ENCODE peak calls at places on chromosomes 12 and 14, in five cellular contexts. One of them, this sample, is unnamed. For H3K4me1, the result is how much of the 10 kb centered on the place peaks cover.

GRCh38 chr12:42574879-42575278 is 14.7 kb downstream of the PRICKLE1 start:
- DNase-seq in sigmoid colon: no peak
- DNase-seq in HCT116: no peak
- DNase-seq in transverse colon: no peak
- DNase-seq in stomach: no peak
- DNase-seq in this sample: no peak

GRCh38 chr14:51609251-51609986 is 42.3 kb upstream of the FRMD6 start:
- DNase-seq in stomach: no peak
- DNase-seq in sigmoid colon: no peak
- DNase-seq in transverse colon: no peak
- DNase-seq in HCT116: no peak
- DNase-seq in this sample: no peak

GRCh38 chr14:38419579-38419978 is 163.7 kb upstream of the CLEC14A start:
- DNase-seq in sigmoid colon: no peak
- DNase-seq in transverse colon: no peak
- DNase-seq in stomach: no peak
- DNase-seq in HCT116: no peak
- DNase-seq in this sample: no peak

GRCh38 chr14:93042968-93043940 is 72.5 kb downstream of the ITPK1 start:
- DNase-seq in HCT116: peak
- DNase-seq in stomach: peak
- DNase-seq in transverse colon: peak
- DNase-seq in sigmoid colon: no peak
- DNase-seq in this sample: no peak

GRCh38 chr12:100793182-100793581 is 1.4 kb upstream of the ANO4 start:
- DNase-seq in transverse colon: no peak
- DNase-seq in sigmoid colon: no peak
- DNase-seq in HCT116: peak
- DNase-seq in stomach: no peak
- DNase-seq in this sample: no peak

GRCh38 chr12:89573081-89573810 is 47.4 kb upstream of the POC1B start:
- DNase-seq in sigmoid colon: no peak
- DNase-seq in HCT116: no peak
- DNase-seq in transverse colon: no peak
- DNase-seq in stomach: no peak
- DNase-seq in this sample: no peak

GRCh38 chr12:42235426-42235825 is 2.6 kb downstream of the YAF2 start:
- DNase-seq in HCT116: no peak
- DNase-seq in transverse colon: no peak
- DNase-seq in stomach: no peak
- DNase-seq in sigmoid colon: no peak
- DNase-seq in this sample: no peak

GRCh38 chr12:41014643-41015020 is 173.5 kb upstream of the PDZRN4 start:
- DNase-seq in HCT116: no peak
- DNase-seq in transverse colon: no peak
- DNase-seq in stomach: no peak
- DNase-seq in sigmoid colon: no peak
- DNase-seq in this sample: no peak

GRCh38 chr12:94184995-94185711 is 36.8 kb downstream of the PLXNC1 start:
- DNase-seq in sigmoid colon: no peak
- DNase-seq in transverse colon: no peak
- DNase-seq in HCT116: no peak
- DNase-seq in stomach: no peak
- DNase-seq in this sample: no peak

GRCh38 chr14:104090071-104090748 is 4.7 kb downstream of the ASPG start:
- DNase-seq in stomach: no peak
- DNase-seq in sigmoid colon: no peak
- DNase-seq in transverse colon: peak
- DNase-seq in HCT116: no peak
- DNase-seq in this sample: no peak

GRCh38 chr12:129193263-129193871 is 340.1 kb downstream of the GLT1D1 start:
- DNase-seq in stomach: peak
- DNase-seq in sigmoid colon: no peak
- DNase-seq in transverse colon: peak
- DNase-seq in HCT116: no peak
- DNase-seq in this sample: no peak

GRCh38 chr14:59632381-59632780 is 55.8 kb upstream of the CCDC175 start:
- DNase-seq in transverse colon: peak
- DNase-seq in HCT116: peak
- DNase-seq in stomach: peak
- DNase-seq in sigmoid colon: no peak
- DNase-seq in this sample: no peak

GRCh38 chr14:99476864-99477263 is 3.8 kb downstream of the SETD3 start:
- DNase-seq in transverse colon: no peak
- DNase-seq in HCT116: no peak
- DNase-seq in stomach: no peak
- DNase-seq in sigmoid colon: no peak
- DNase-seq in this sample: no peak

GRCh38 chr12:1852076-1852475 is 31.7 kb downstream of the LRTM2 start:
- DNase-seq in transverse colon: no peak
- DNase-seq in HCT116: no peak
- DNase-seq in stomach: no peak
- DNase-seq in sigmoid colon: no peak
- DNase-seq in this sample: no peak

GRCh38 chr14:52020866-52021717 is 31.7 kb downstream of the RTRAF start:
- DNase-seq in transverse colon: no peak
- DNase-seq in sigmoid colon: no peak
- DNase-seq in stomach: no peak
- DNase-seq in HCT116: no peak
- DNase-seq in this sample: no peak

GRCh38 chr12:95205685-95206084 is 11.6 kb downstream of the FGD6 start:
- DNase-seq in stomach: no peak
- DNase-seq in sigmoid colon: peak
- DNase-seq in transverse colon: no peak
- DNase-seq in HCT116: no peak
- DNase-seq in this sample: no peak

GRCh38 chr12:132422057-132423043 is 67.6 kb upstream of the FBRSL1 start:
- DNase-seq in sigmoid colon: no peak
- DNase-seq in transverse colon: no peak
- DNase-seq in stomach: no peak
- DNase-seq in HCT116: no peak
- DNase-seq in this sample: no peak

GRCh38 chr12:103077108-103077773 is 119.8 kb downstream of the ASCL1 start:
- DNase-seq in sigmoid colon: no peak
- DNase-seq in stomach: no peak
- DNase-seq in transverse colon: no peak
- DNase-seq in HCT116: no peak
- DNase-seq in this sample: no peak

GRCh38 chr14:98270201-98270600 is 1001.8 kb downstream of the BCL11B start:
- DNase-seq in HCT116: no peak
- DNase-seq in sigmoid colon: no peak
- DNase-seq in stomach: no peak
- DNase-seq in transverse colon: no peak
- DNase-seq in this sample: no peak

GRCh38 chr12:57902371-57903042 is 38.9 kb upstream of the ATP23 start:
- DNase-seq in HCT116: no peak
- DNase-seq in transverse colon: no peak
- DNase-seq in stomach: no peak
- DNase-seq in sigmoid colon: no peak
- DNase-seq in this sample: no peak

GRCh38 chr12:2244013-2244861 is 191.4 kb downstream of the CACNA1C start:
- DNase-seq in transverse colon: peak
- DNase-seq in sigmoid colon: peak
- DNase-seq in stomach: no peak
- DNase-seq in HCT116: peak
- DNase-seq in this sample: no peak

GRCh38 chr14:71371711-71372396 is 464.6 kb downstream of the PCNX1 start:
- DNase-seq in transverse colon: no peak
- DNase-seq in HCT116: no peak
- DNase-seq in stomach: no peak
- DNase-seq in sigmoid colon: no peak
- DNase-seq in this sample: no peak

GRCh38 chr14:93012516-93013367 is 89.8 kb downstream of the CHGA start:
- DNase-seq in HCT116: no peak
- DNase-seq in transverse colon: no peak
- DNase-seq in sigmoid colon: no peak
- DNase-seq in stomach: no peak
- DNase-seq in this sample: no peak

GRCh38 chr12:120376416-120376815 is 7.5 kb upstream of the MSI1 start:
- DNase-seq in HCT116: no peak
- DNase-seq in transverse colon: no peak
- DNase-seq in sigmoid colon: no peak
- DNase-seq in stomach: no peak
- DNase-seq in this sample: no peak

GRCh38 chr12:78167510-78167909 is 336.8 kb downstream of the NAV3 start:
- DNase-seq in sigmoid colon: no peak
- DNase-seq in transverse colon: no peak
- DNase-seq in HCT116: no peak
- DNase-seq in stomach: no peak
- DNase-seq in this sample: no peak

GRCh38 chr12:88782357-88782756 is 202.1 kb upstream of the KITLG start:
- DNase-seq in sigmoid colon: no peak
- DNase-seq in stomach: no peak
- DNase-seq in transverse colon: no peak
- DNase-seq in HCT116: no peak
- DNase-seq in this sample: no peak

GRCh38 chr14:102000902-102001301 is 36.5 kb downstream of the DYNC1H1 start:
- DNase-seq in sigmoid colon: no peak
- DNase-seq in transverse colon: no peak
- DNase-seq in HCT116: no peak
- DNase-seq in stomach: no peak
- DNase-seq in this sample: no peak

GRCh38 chr12:43241971-43242370 is 310.0 kb downstream of the ADAMTS20 start:
- DNase-seq in HCT116: no peak
- DNase-seq in sigmoid colon: no peak
- DNase-seq in stomach: no peak
- DNase-seq in transverse colon: no peak
- DNase-seq in this sample: no peak

GRCh38 chr14:70873627-70874026 is 33.6 kb upstream of the PCNX1 start:
- DNase-seq in transverse colon: no peak
- DNase-seq in sigmoid colon: no peak
- DNase-seq in HCT116: no peak
- DNase-seq in stomach: no peak
- DNase-seq in this sample: no peak

GRCh38 chr12:125395583-125396215 is 330.5 kb downstream of the AACS start:
- DNase-seq in transverse colon: no peak
- DNase-seq in HCT116: no peak
- DNase-seq in sigmoid colon: no peak
- DNase-seq in stomach: no peak
- DNase-seq in this sample: no peak

GRCh38 chr14:68506645-68507405 is 286.0 kb downstream of the ZFP36L1 start:
- DNase-seq in HCT116: no peak
- DNase-seq in sigmoid colon: no peak
- DNase-seq in transverse colon: no peak
- DNase-seq in stomach: peak
- DNase-seq in this sample: no peak

GRCh38 chr14:68506021-68506644 is 286.7 kb downstream of the ZFP36L1 start:
- DNase-seq in sigmoid colon: peak
- DNase-seq in transverse colon: no peak
- DNase-seq in stomach: peak
- DNase-seq in HCT116: no peak
- DNase-seq in this sample: no peak

GRCh38 chr14:68509188-68509953 is 283.5 kb downstream of the ZFP36L1 start:
- DNase-seq in transverse colon: no peak
- DNase-seq in sigmoid colon: no peak
- DNase-seq in HCT116: no peak
- DNase-seq in stomach: no peak
- DNase-seq in this sample: peak

GRCh38 chr14:68508581-68508980 is 284.3 kb downstream of the ZFP36L1 start:
- DNase-seq in HCT116: no peak
- DNase-seq in stomach: no peak
- DNase-seq in transverse colon: no peak
- DNase-seq in sigmoid colon: no peak
- DNase-seq in this sample: no peak

GRCh38 chr14:68507544-68508081 is 285.3 kb downstream of the ZFP36L1 start:
- DNase-seq in stomach: no peak
- DNase-seq in HCT116: no peak
- DNase-seq in transverse colon: no peak
- DNase-seq in sigmoid colon: no peak
- DNase-seq in this sample: no peak
- H3K4me1 ChIP-seq in stomach: under half
- H3K4me1 ChIP-seq in HCT116: under half
- H3K4me1 ChIP-seq in transverse colon: half or more
- H3K4me1 ChIP-seq in sigmoid colon: half or more
- H3K4me1 ChIP-seq in this sample: half or more

GRCh38 chr14:73427516-73428264 is 30.7 kb downstream of the NUMB start:
- DNase-seq in transverse colon: no peak
- DNase-seq in sigmoid colon: no peak
- DNase-seq in stomach: no peak
- DNase-seq in HCT116: no peak
- DNase-seq in this sample: no peak
- TF ChIP-seq POLR2AphosphoS5 in transverse colon: no peak
- TF ChIP-seq POLR2AphosphoS5 in sigmoid colon: no peak
- TF ChIP-seq POLR2AphosphoS5 in stomach: no peak
- TF ChIP-seq POLR2AphosphoS5 in HCT116: no peak
- TF ChIP-seq POLR2AphosphoS5 in this sample: no peak

DNA sequence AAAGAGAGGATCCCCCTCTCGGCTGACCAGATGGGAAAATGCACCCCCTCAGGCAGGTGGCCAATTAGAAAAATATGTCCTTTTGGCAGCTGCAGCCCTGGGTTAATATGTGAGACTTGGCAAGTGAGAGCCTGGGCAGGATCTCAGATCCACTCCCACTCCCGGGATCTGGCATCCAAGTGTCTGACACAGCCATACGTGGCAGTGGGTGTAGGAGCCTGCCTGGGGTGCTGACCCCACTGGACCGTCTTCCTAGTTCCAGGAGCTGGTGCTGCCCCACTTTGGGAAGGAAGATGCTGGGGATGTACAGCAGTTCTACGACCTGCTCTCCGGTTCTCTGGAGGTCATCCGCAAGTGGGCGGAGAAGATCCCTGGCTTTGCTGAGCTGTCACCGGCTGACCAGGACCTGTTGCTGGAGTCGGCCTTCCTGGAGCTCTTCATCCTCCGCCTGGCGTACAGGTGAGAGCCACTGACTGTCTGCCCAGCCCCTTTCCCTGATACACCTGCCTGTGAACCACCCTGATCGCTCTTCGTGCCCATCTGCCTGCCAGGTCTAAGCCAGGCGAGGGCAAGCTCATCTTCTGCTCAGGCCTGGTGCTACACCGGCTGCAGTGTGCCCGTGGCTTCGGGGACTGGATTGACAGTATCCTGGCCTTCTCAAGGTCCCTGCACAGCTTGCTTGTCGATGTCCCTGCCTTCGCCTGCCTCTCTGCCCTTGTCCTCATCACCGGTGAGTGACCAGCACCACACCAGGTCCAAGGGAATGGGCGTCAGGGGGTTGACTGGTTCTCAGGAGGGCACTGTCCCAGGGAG is 5.8 kb downstream of the NR4A1 start:
- DNase-seq in stomach: peak
- DNase-seq in transverse colon: peak
- DNase-seq in sigmoid colon: peak
- DNase-seq in HCT116: no peak
- DNase-seq in this sample: no peak
- H3K4me1 ChIP-seq in stomach: under half
- H3K4me1 ChIP-seq in transverse colon: under half
- H3K4me1 ChIP-seq in sigmoid colon: half or more
- H3K4me1 ChIP-seq in HCT116: under half
- H3K4me1 ChIP-seq in this sample: under half

GRCh38 chr14:49280566-49280965 is 305.6 kb downstream of the RPS29 start:
- DNase-seq in transverse colon: no peak
- DNase-seq in HCT116: no peak
- DNase-seq in sigmoid colon: no peak
- DNase-seq in stomach: no peak
- DNase-seq in this sample: no peak
- TF ChIP-seq POLR2AphosphoS5 in transverse colon: no peak
- TF ChIP-seq POLR2AphosphoS5 in HCT116: no peak
- TF ChIP-seq POLR2AphosphoS5 in sigmoid colon: no peak
- TF ChIP-seq POLR2AphosphoS5 in stomach: no peak
- TF ChIP-seq POLR2AphosphoS5 in this sample: no peak

GRCh38 chr14:68523326-68523610 is 269.6 kb downstream of the ZFP36L1 start:
- DNase-seq in stomach: no peak
- DNase-seq in transverse colon: no peak
- DNase-seq in HCT116: no peak
- DNase-seq in sigmoid colon: no peak
- DNase-seq in this sample: peak
- H3K4me1 ChIP-seq in stomach: half or more
- H3K4me1 ChIP-seq in transverse colon: half or more
- H3K4me1 ChIP-seq in HCT116: half or more
- H3K4me1 ChIP-seq in sigmoid colon: half or more
- H3K4me1 ChIP-seq in this sample: half or more

This sample was measured in vagina.